ENCODE peak calls at places on chromosomes 1 and 21, in seven cellular contexts. W, S, K, V, Q, Y and G are unnamed samples. For H3K4me1, the result is how much of the 10 kb centered on the place peaks cover.

GRCh38 chr21:42554251-42554937 is 40.7 kb downstream of the SLC37A1 start:
- DNase-seq in W (no peak), S (no peak), K (no peak), V (no peak), Q (peak), Y (no peak), G (no peak)

GRCh38 chr1:168148916-168149315 is 12.2 kb upstream of the GPR161 start:
- DNase-seq in W (no peak), S (no peak), K (no peak), V (peak), Q (no peak), Y (no peak), G (no peak)

GRCh38 chr1:50422946-50423669 is at the start of gene DMRTA2:
- DNase-seq in W (no peak), S (no peak), K (no peak), V (no peak), Q (no peak), Y (no peak), G (no peak)

GRCh38 chr1:218996362-218996761 is 177.3 kb upstream of the LYPLAL1 start:
- DNase-seq in W (no peak), S (no peak), K (no peak), V (peak), Q (no peak), Y (no peak), G (no peak)

GRCh38 chr1:164765557-164765956 is 206.6 kb downstream of the PBX1 start:
- DNase-seq in W (no peak), S (no peak), K (no peak), V (peak), Q (no peak), Y (no peak), G (no peak)

GRCh38 chr1:8902765-8903164 is 24.3 kb upstream of the ENO1 start:
- DNase-seq in W (no peak), S (no peak), K (peak), V (no peak), Q (no peak), Y (no peak), G (no peak)

GRCh38 chr1:167808104-167808503 is 86.3 kb downstream of the MPZL1 start:
- DNase-seq in W (no peak), S (no peak), K (no peak), V (peak), Q (no peak), Y (no peak), G (no peak)

GRCh38 chr21:33844104-33844889 is 71.3 kb downstream of the ATP5PO start:
- DNase-seq in W (no peak), S (peak), K (no peak), V (no peak), Q (peak), Y (no peak), G (no peak)

GRCh38 chr1:230248876-230249275 is 177.3 kb downstream of the PGBD5 start:
- DNase-seq in W (no peak), S (no peak), K (no peak), V (no peak), Q (peak), Y (no peak), G (no peak)

GRCh38 chr1:157080714-157081113 is 18.9 kb downstream of the ETV3L start:
- DNase-seq in W (no peak), S (no peak), K (no peak), V (no peak), Q (no peak), Y (no peak), G (no peak)

GRCh38 chr1:220371324-220371723 is 99.1 kb upstream of the RAB3GAP2 start:
- DNase-seq in W (peak), S (no peak), K (no peak), V (no peak), Q (no peak), Y (no peak), G (peak)

GRCh38 chr1:87292684-87293493 is 35.8 kb upstream of the LMO4 start:
- DNase-seq in W (peak), S (no peak), K (peak), V (peak), Q (peak), Y (peak), G (peak)

GRCh38 chr21:34498623-34499022 is 13.4 kb downstream of the KCNE1 start:
- DNase-seq in W (no peak), S (peak), K (no peak), V (peak), Q (no peak), Y (no peak), G (no peak)

GRCh38 chr1:115189814-115190541 is 100.7 kb upstream of the TSPAN2 start:
- DNase-seq in W (peak), S (no peak), K (peak), V (peak), Q (peak), Y (no peak), G (no peak)

GRCh38 chr1:44881011-44881632 is 38.1 kb upstream of the PTCH2 start:
- DNase-seq in W (no peak), S (no peak), K (no peak), V (peak), Q (peak), Y (no peak), G (no peak)

GRCh38 chr1:52706136-52706670 is 8.1 kb upstream of the COA7 start:
- DNase-seq in W (no peak), S (no peak), K (no peak), V (no peak), Q (no peak), Y (no peak), G (no peak)

GRCh38 chr21:36325373-36326010 is 5.5 kb downstream of the MORC3 start:
- DNase-seq in W (no peak), S (no peak), K (no peak), V (no peak), Q (no peak), Y (no peak), G (no peak)

GRCh38 chr1:162407539-162407938 is 4.4 kb downstream of the SH2D1B start:
- DNase-seq in W (no peak), S (no peak), K (no peak), V (no peak), Q (no peak), Y (no peak), G (no peak)

GRCh38 chr1:22776051-22776611 is 65.5 kb downstream of the EPHB2 start:
- DNase-seq in W (no peak), S (no peak), K (no peak), V (no peak), Q (no peak), Y (no peak), G (no peak)

GRCh38 chr1:15056515-15057285 is 96.8 kb upstream of the TMEM51 start:
- DNase-seq in W (no peak), S (peak), K (no peak), V (peak), Q (no peak), Y (no peak), G (no peak)

GRCh38 chr1:18866846-18867245 is 7.4 kb upstream of the TAS1R2 start:
- DNase-seq in W (no peak), S (no peak), K (no peak), V (no peak), Q (no peak), Y (no peak), G (no peak)

GRCh38 chr21:41684381-41685245 is 82.2 kb downstream of the RIPK4 start:
- DNase-seq in W (no peak), S (peak), K (peak), V (peak), Q (no peak), Y (peak), G (no peak)

GRCh38 chr1:1610796-1611597 is 4.3 kb upstream of the MIB2 start:
- DNase-seq in W (no peak), S (peak), K (no peak), V (no peak), Q (no peak), Y (no peak), G (no peak)

GRCh38 chr1:243933495-243933894 is 83.5 kb upstream of the AKT3 start:
- DNase-seq in W (no peak), S (no peak), K (no peak), V (no peak), Q (no peak), Y (no peak), G (no peak)

GRCh38 chr1:160061376-160062100 is 8.4 kb downstream of the KCNJ10 start:
- DNase-seq in W (no peak), S (no peak), K (peak), V (no peak), Q (no peak), Y (no peak), G (no peak)

GRCh38 chr21:42925114-42925907 is at the start of gene ERVH48-1:
- DNase-seq in W (no peak), S (no peak), K (no peak), V (no peak), Q (no peak), Y (no peak), G (no peak)

GRCh38 chr1:27603320-27603961 is 503 bp downstream of the AHDC1 start:
- DNase-seq in W (no peak), S (peak), K (peak), V (no peak), Q (peak), Y (peak), G (no peak)

GRCh38 chr1:90335566-90335965 is 340.7 kb downstream of the ZNF326 start:
- DNase-seq in W (no peak), S (no peak), K (no peak), V (no peak), Q (no peak), Y (no peak), G (no peak)

GRCh38 chr1:14468751-14469150 is 129.7 kb upstream of the KAZN start:
- DNase-seq in W (no peak), S (no peak), K (no peak), V (no peak), Q (no peak), Y (no peak), G (no peak)

DNA sequence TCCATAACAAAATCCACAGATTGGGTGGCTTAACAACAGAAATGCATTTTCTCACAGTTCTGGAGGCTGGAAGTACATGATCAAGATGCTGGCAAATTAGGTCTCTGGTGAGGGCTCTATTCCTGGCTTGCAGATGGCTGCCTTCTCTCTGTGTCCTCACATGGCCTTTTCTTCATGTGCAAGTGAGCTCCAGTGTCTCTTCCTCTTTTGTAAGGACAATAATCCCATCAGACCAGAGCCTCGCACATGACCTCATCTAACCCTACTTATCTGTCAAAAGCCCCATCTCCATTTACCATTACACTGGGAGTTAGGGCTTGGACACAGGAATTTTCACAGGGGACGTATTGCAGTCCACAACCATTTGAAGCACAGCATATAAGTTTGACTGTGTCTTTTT is 181.6 kb downstream of the NEGR1 start:
- DNase-seq in W (no peak), S (no peak), K (no peak), V (no peak), Q (no peak), Y (no peak), G (no peak)
- H3K4me3 ChIP-seq in W (no peak), S (no peak), K (no peak), V (no peak), Q (no peak), Y (no peak), G (no peak)

GRCh38 chr1:150564051-150564991 is 15.1 kb downstream of the MCL1 start:
- DNase-seq in W (no peak), S (no peak), K (no peak), V (peak), Q (no peak), Y (no peak), G (no peak)

GRCh38 chr1:150568567-150568966 is 10.8 kb downstream of the MCL1 start:
- DNase-seq in W (no peak), S (no peak), K (no peak), V (no peak), Q (no peak), Y (no peak), G (no peak)

GRCh38 chr1:150567341-150567716 is 12.1 kb downstream of the MCL1 start:
- DNase-seq in W (no peak), S (no peak), K (no peak), V (peak), Q (no peak), Y (no peak), G (no peak)

GRCh38 chr1:150567717-150568561 is 11.5 kb downstream of the MCL1 start:
- DNase-seq in W (no peak), S (peak), K (peak), V (peak), Q (peak), Y (peak), G (peak)

DNA sequence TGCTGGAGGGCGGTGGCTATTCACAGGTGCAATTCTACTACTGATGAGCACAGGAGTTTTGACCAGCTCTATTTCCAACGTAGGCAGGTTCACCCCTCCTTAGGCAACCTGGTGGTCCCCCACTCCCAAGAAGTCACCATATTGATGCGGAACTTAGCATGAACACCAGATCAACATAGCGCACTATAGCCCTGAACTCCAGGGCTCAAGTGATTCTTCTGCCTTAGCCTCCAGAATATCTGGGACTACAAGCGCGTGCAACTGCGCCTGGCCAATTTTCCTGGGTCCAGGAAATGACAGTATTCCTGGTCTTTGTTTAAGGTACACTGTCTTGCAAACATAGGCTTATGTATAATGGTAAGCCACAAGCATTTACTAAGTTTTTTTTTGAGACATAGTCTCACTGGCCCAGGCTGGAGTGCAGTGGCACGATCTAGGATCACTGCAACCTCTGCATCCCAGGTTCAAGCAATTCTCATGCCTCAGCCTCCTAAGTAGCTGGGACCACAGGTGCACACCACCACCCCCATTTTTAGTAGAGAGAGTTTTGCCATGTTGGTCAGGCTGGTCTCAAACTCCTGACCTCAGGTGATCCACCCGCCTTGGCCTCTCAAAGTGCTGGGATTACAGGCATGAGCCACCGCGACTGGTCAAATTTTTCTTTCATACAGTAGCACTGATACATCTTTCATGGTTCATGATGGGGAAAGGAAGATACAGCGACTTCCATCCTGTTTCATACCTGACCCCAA is 12.6 kb downstream of the MCL1 start:
- DNase-seq in W (no peak), S (no peak), K (no peak), V (no peak), Q (no peak), Y (no peak), G (no peak)
- H3K4me1 ChIP-seq in W (half or more), S (under half), K (half or more), V (half or more), Q (half or more), Y (half or more), G (under half)

DNA sequence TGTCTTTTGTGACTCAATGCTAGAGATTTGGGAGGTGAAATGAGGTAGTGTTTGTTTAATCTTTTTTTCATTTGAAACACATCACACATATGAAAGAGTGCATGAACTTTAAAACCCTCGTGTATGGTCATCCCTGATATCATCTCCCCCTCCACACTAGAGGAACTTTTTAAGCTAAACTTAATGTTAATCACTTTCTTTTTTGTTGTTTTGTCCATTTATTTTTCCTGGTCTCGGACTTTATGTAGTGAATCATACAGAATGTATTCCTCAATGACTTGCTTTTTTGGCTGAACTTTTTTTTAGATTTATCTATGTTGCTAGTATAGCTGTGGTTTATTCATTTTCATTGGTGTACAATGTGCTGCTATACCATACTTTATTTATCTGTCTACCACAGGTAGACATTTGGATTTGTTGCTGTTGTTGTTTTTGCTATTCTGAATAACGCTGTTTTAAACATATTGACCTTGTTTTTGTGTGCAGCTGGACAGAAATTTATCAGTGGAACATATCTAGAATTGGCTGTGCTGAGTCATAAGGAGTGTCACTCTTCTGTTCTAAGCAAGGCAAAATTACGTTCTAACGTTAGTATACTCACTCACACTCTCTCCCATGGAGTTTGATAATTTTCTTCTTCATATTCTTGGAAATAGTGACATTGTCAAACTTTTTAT is 441.4 kb downstream of the PLPP3 start:
- DNase-seq in W (no peak), S (no peak), K (no peak), V (peak), Q (no peak), Y (no peak), G (no peak)
- H3K27ac ChIP-seq in W (no peak), S (no peak), K (no peak), V (no peak), Q (no peak), Y (no peak), G (no peak)

GRCh38 chr1:234612352-234613127 is 2.6 kb upstream of the IRF2BP2 start:
- DNase-seq in W (peak), S (peak), K (peak), V (peak), Q (peak), Y (peak), G (no peak)

GRCh38 chr1:234611153-234611798 is 1.3 kb upstream of the IRF2BP2 start:
- DNase-seq in W (peak), S (no peak), K (peak), V (peak), Q (no peak), Y (no peak), G (no peak)

GRCh38 chr1:234611799-234612351 is 1.9 kb upstream of the IRF2BP2 start:
- DNase-seq in W (no peak), S (peak), K (peak), V (no peak), Q (peak), Y (peak), G (no peak)

GRCh38 chr1:234613992-234614584 is 4.1 kb upstream of the IRF2BP2 start:
- DNase-seq in W (no peak), S (no peak), K (no peak), V (peak), Q (no peak), Y (no peak), G (no peak)

GRCh38 chr1:234613128-234613875 is 3.3 kb upstream of the IRF2BP2 start:
- DNase-seq in W (no peak), S (no peak), K (no peak), V (peak), Q (no peak), Y (no peak), G (no peak)
- H3K4me3 ChIP-seq in W (no peak), S (peak), K (peak), V (no peak), Q (peak), Y (peak), G (no peak)

DNA sequence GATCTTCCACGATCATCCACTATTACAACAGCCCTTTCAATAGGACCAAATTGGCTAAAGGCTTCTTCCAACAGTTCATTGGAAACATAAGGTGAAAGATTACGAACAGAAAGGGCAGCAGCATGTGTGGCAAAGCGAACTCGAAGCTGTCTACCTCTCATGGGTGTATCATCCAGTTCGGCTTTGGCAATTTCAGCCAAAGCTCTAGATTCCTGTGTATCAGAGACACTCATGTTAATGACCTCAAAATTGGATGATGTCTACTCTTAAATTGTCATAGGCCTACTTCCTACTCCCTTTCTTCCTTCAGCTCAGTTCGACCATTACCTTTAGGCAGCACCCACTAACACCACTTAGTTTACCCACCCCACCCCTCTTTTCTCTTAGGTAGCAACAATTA is 2.2 kb downstream of the SFPQ start:
- DNase-seq in W (no peak), S (no peak), K (no peak), V (no peak), Q (no peak), Y (no peak), G (no peak)
- H3K4me1 ChIP-seq in W (under half), S (under half), K (under half), V (under half), Q (under half), Y (under half), G (under half)

GRCh38 chr1:222129041-222129440 is 387.2 kb upstream of the DUSP10 start:
- DNase-seq in W (no peak), S (no peak), K (no peak), V (no peak), Q (no peak), Y (no peak), G (no peak)
- H3K27ac ChIP-seq in W (no peak), S (no peak), K (no peak), V (no peak), Q (no peak), Y (no peak), G (no peak)

GRCh38 chr1:66769512-66770229 is 17.4 kb downstream of the DYNLT5 start:
- DNase-seq in W (no peak), S (no peak), K (no peak), V (no peak), Q (no peak), Y (no peak), G (no peak)
- H3K4me3 ChIP-seq in W (no peak), S (no peak), K (no peak), V (no peak), Q (no peak), Y (no peak), G (no peak)

GRCh38 chr1:208203848-208204609 is 40.2 kb downstream of the PLXNA2 start:
- DNase-seq in W (no peak), S (no peak), K (no peak), V (peak), Q (peak), Y (no peak), G (no peak)
- H3K4me1 ChIP-seq in W (under half), S (under half), K (half or more), V (under half), Q (half or more), Y (under half), G (under half)

GRCh38 chr1:198113302-198113701 is 43.5 kb upstream of the NEK7 start:
- DNase-seq in W (no peak), S (no peak), K (no peak), V (peak), Q (no peak), Y (no peak), G (no peak)
- H3K27ac ChIP-seq in W (no peak), S (no peak), K (no peak), V (no peak), Q (peak), Y (no peak), G (no peak)